ENCODE peak calls at places on chromosomes 16 and 17, in eight cellular contexts. W is SK-N-SH, B is heart left ventricle, V is AG04450, I is fibroblast of lung, E is body of pancreas, R is transverse colon, P is brain microvascular endothelial cell. Y is an unnamed sample.
A peak's percentile ranks its signal among the peaks of the same experiment; 100 is the strongest.

GRCh38 chr16:10608687-10609409 is 28.4 kb upstream of the EMP2 start:
- DNase-seq in W (no peak), B (no peak), V (no peak), I (peak; percentile 42), E (no peak), R (no peak), P (no peak), Y (no peak)

GRCh38 chr17:79777166-79777843 is 643 bp upstream of the CBX2 start:
- DNase-seq in W (no peak), B (peak; percentile 83), V (no peak), I (peak; percentile 67), E (peak; percentile 49), R (peak; percentile 52), P (peak; percentile 9), Y (peak; percentile 52)

GRCh38 chr17:5800131-5800530 is 215.8 kb upstream of the NLRP1 start:
- DNase-seq in W (no peak), B (no peak), V (no peak), I (no peak), E (no peak), R (no peak), P (no peak), Y (no peak)

GRCh38 chr16:11571549-11571948 is 15.2 kb downstream of the LITAF start:
- DNase-seq in W (no peak), B (no peak), V (no peak), I (no peak), E (no peak), R (no peak), P (no peak), Y (no peak)

GRCh38 chr16:2664522-2665096 is 17.7 kb upstream of the KCTD5 start:
- DNase-seq in W (no peak), B (no peak), V (no peak), I (no peak), E (peak; percentile 43), R (no peak), P (no peak), Y (no peak)

GRCh38 chr16:19227643-19228042 is 57.9 kb upstream of the CLEC19A start:
- DNase-seq in W (no peak), B (no peak), V (no peak), I (no peak), E (peak; percentile 42), R (no peak), P (no peak), Y (no peak)

GRCh38 chr16:3202903-3203539 is 15.0 kb downstream of the OR1F1 start:
- DNase-seq in W (no peak), B (no peak), V (no peak), I (no peak), E (no peak), R (no peak), P (no peak), Y (no peak)

GRCh38 chr16:85485379-85485778 is 127.7 kb upstream of the GSE1 start:
- DNase-seq in W (no peak), B (no peak), V (no peak), I (no peak), E (peak; percentile 38), R (no peak), P (no peak), Y (no peak)

GRCh38 chr16:26740771-26741170 is 326.0 kb upstream of the C16orf82 start:
- DNase-seq in W (no peak), B (no peak), V (no peak), I (no peak), E (no peak), R (no peak), P (no peak), Y (no peak)

GRCh38 chr17:34242976-34243731 is 11.9 kb upstream of the CCL2 start:
- DNase-seq in W (no peak), B (no peak), V (no peak), I (no peak), E (no peak), R (no peak), P (no peak), Y (no peak)
- TF ChIP-seq CTCF in W (no peak), B (no peak), V (no peak), I (no peak), E (no peak), R (no peak), P (no peak), Y (no peak)

GRCh38 chr17:42182927-42183734 is 2.1 kb downstream of the HCRT start:
- DNase-seq in W (no peak), B (no peak), V (peak; percentile 4), I (peak; percentile 50), E (no peak), R (no peak), P (peak; percentile 9), Y (no peak)
- H3K27ac ChIP-seq in W (no peak overlapping the region), B (no peak overlapping the region), V (no peak overlapping the region), I (no peak overlapping the region), E (peak overlapping the region; percentile 80), R (peak overlapping the region; percentile 85), P (no peak overlapping the region), Y (no peak overlapping the region)

GRCh38 chr17:49425004-49425286 is 10.3 kb upstream of the PHB1 start:
- DNase-seq in W (no peak), B (no peak), V (no peak), I (no peak), E (no peak), R (no peak), P (no peak), Y (no peak)

GRCh38 chr17:49422714-49423113 is 8.0 kb upstream of the PHB1 start:
- DNase-seq in W (no peak), B (no peak), V (no peak), I (no peak), E (no peak), R (no peak), P (no peak), Y (no peak)
- TF ChIP-seq CTCF in W (no peak), B (no peak), V (no peak), I (no peak), E (no peak), R (no peak), P (no peak), Y (no peak)

GRCh38 chr17:47203984-47204721 is 5.0 kb upstream of the MYL4 start:
- DNase-seq in W (no peak), B (no peak), V (no peak), I (no peak), E (no peak), R (no peak), P (peak; percentile 34), Y (no peak)
- H3K27ac ChIP-seq in W (no peak overlapping the region), B (peak overlapping the region; percentile 72), V (no peak overlapping the region), I (no peak overlapping the region), E (peak overlapping the region; percentile 77), R (peak overlapping the region; percentile 70), P (no peak overlapping the region), Y (no peak overlapping the region)

DNA sequence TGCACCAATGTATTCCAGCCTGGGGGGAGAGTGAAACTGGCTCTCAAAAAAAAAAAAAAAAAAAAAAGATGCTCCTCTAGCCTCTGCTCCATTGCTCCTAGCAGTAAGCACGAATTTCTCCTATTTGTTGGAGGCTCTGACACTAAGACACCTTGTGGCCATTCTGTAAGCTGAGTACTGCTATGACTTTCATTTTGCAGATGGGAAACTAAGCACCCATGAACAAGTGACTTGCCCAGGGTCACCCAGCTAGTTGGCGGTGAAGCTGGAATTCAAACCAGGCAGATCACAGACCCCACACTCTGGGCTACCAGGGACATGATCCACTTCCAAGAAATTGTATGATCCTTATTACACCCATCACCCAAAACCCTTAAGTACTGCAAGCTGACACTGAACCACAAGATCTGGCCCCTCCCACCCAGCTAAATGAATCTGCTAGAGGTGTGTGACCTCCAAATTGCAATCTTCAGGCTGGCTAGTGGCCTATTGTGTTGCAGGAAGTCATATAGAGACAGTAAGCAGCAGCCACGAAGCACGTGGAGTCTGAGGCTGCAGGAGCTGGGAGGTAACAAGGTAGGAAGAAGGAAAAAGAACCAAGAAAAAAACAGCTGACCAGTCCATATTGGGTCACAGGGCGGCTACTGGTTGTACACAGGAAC is 209.4 kb downstream of the XYLT1 start:
- DNase-seq in W (no peak), B (no peak), V (no peak), I (no peak), E (no peak), R (peak; percentile 51), P (no peak), Y (no peak)
- TF ChIP-seq CTCF in W (no peak), B (no peak), V (no peak), I (no peak), E (no peak), R (no peak), P (no peak), Y (no peak)

GRCh38 chr17:17201907-17202306 is 4.2 kb downstream of the PLD6 start:
- DNase-seq in W (no peak), B (no peak), V (no peak), I (peak; percentile 42), E (no peak), R (no peak), P (no peak), Y (no peak)

GRCh38 chr17:17204635-17205231 is 1.4 kb downstream of the PLD6 start:
- DNase-seq in W (no peak), B (no peak), V (no peak), I (no peak), E (no peak), R (no peak), P (no peak), Y (no peak)

GRCh38 chr17:17203173-17203730 is 2.9 kb downstream of the PLD6 start:
- DNase-seq in W (no peak), B (no peak), V (no peak), I (no peak), E (no peak), R (no peak), P (no peak), Y (no peak)

GRCh38 chr17:17205368-17206148 is 575 bp downstream of the PLD6 start:
- DNase-seq in W (peak; percentile 80), B (peak; percentile 78), V (no peak), I (peak; percentile 33), E (peak; percentile 77), R (peak; percentile 72), P (no peak), Y (peak; percentile 73)

GRCh38 chr17:17204041-17204591 is 2.0 kb downstream of the PLD6 start:
- DNase-seq in W (no peak), B (no peak), V (no peak), I (no peak), E (peak; percentile 46), R (peak; percentile 30), P (no peak), Y (no peak)
- H3K27ac ChIP-seq in W (no peak overlapping the region), B (peak overlapping the region; percentile 63), V (no peak overlapping the region), I (no peak overlapping the region), E (no peak overlapping the region), R (peak overlapping the region; percentile 88), P (no peak overlapping the region), Y (peak overlapping the region; percentile 87)

Y was measured in RWPE1.